ENCODE peak calls at places on chromosomes 11 and 22, in eight cellular contexts. N is AG09309, E is endodermal cell, V is lower lobe of right lung, A is H9, H is uterus, Z is HL-60, X is cardiac muscle cell. P is an unnamed sample.

GRCh38 chr11:67289226-67289650 is at the start of gene ANKRD13D:
- DNase-seq in N (no peak), E (peak), V (peak), A (no peak), H (no peak), Z (peak), X (no peak), P (no peak)

GRCh38 chr11:46178542-46178941 is 57.3 kb upstream of the PHF21A start:
- DNase-seq in N (no peak), E (no peak), V (no peak), A (no peak), H (no peak), Z (no peak), X (no peak), P (no peak)

GRCh38 chr11:2816941-2817421 is 68.6 kb downstream of the CDKN1C start:
- DNase-seq in N (peak), E (no peak), V (peak), A (no peak), H (peak), Z (no peak), X (no peak), P (peak)

GRCh38 chr11:67409781-67410368 is 5.6 kb upstream of the CARNS1 start:
- DNase-seq in N (no peak), E (peak), V (no peak), A (peak), H (no peak), Z (no peak), X (peak), P (no peak)

GRCh38 chr11:58938398-58938797 is 890 bp upstream of the GLYATL1 start:
- DNase-seq in N (no peak), E (no peak), V (no peak), A (no peak), H (no peak), Z (no peak), X (no peak), P (no peak)

GRCh38 chr22:31055322-31056159 is 25.6 kb upstream of the SMTN start:
- DNase-seq in N (peak), E (peak), V (peak), A (peak), H (peak), Z (no peak), X (peak), P (peak)

GRCh38 chr22:20607157-20607907 is 99.9 kb downstream of the MED15 start:
- DNase-seq in N (no peak), E (peak), V (peak), A (peak), H (no peak), Z (no peak), X (peak), P (peak)

GRCh38 chr11:844693-845644 is 2.3 kb downstream of the TSPAN4 start:
- DNase-seq in N (peak), E (peak), V (peak), A (peak), H (peak), Z (no peak), X (peak), P (no peak)

GRCh38 chr11:57349491-57350274 is 11.5 kb downstream of the P2RX3 start:
- DNase-seq in N (no peak), E (peak), V (peak), A (peak), H (peak), Z (no peak), X (peak), P (no peak)

GRCh38 chr11:111429066-111429506 is 50.0 kb upstream of the POU2AF1 start:
- DNase-seq in N (no peak), E (peak), V (no peak), A (peak), H (peak), Z (peak), X (no peak), P (no peak)

GRCh38 chr11:105443623-105444022 is 166.2 kb upstream of the GRIA4 start:
- DNase-seq in N (no peak), E (no peak), V (no peak), A (no peak), H (no peak), Z (no peak), X (no peak), P (no peak)

GRCh38 chr22:47357086-47357485 is 594.6 kb downstream of the TBC1D22A start:
- DNase-seq in N (no peak), E (no peak), V (no peak), A (no peak), H (no peak), Z (no peak), X (no peak), P (no peak)

GRCh38 chr11:4454031-4454430 is 4.9 kb downstream of the OR52K2 start:
- DNase-seq in N (no peak), E (no peak), V (no peak), A (no peak), H (no peak), Z (peak), X (no peak), P (no peak)

GRCh38 chr11:34656062-34656720 is 35.3 kb downstream of the EHF start:
- DNase-seq in N (no peak), E (no peak), V (no peak), A (no peak), H (no peak), Z (no peak), X (no peak), P (no peak)

GRCh38 chr11:128420943-128421342 is 166.4 kb downstream of the ETS1 start:
- DNase-seq in N (peak), E (no peak), V (no peak), A (no peak), H (peak), Z (no peak), X (no peak), P (no peak)

GRCh38 chr11:73281201-73281741 is 9.1 kb downstream of the P2RY6 start:
- DNase-seq in N (no peak), E (no peak), V (no peak), A (no peak), H (no peak), Z (no peak), X (no peak), P (no peak)

GRCh38 chr11:9025101-9025850 is 21.5 kb upstream of the NRIP3 start:
- DNase-seq in N (no peak), E (no peak), V (no peak), A (no peak), H (no peak), Z (no peak), X (no peak), P (no peak)

GRCh38 chr11:119434531-119435330 is 11.8 kb upstream of the THY1 start:
- DNase-seq in N (no peak), E (no peak), V (no peak), A (no peak), H (no peak), Z (no peak), X (no peak), P (no peak)

GRCh38 chr11:74909363-74909762 is 39.5 kb downstream of the XRRA1 start:
- DNase-seq in N (no peak), E (no peak), V (no peak), A (no peak), H (no peak), Z (no peak), X (no peak), P (no peak)

GRCh38 chr11:74010306-74010981 is 1.6 kb upstream of the UCP3 start:
- DNase-seq in N (no peak), E (no peak), V (no peak), A (no peak), H (no peak), Z (no peak), X (peak), P (no peak)

GRCh38 chr11:28009383-28009782 is 98.6 kb downstream of the KIF18A start:
- DNase-seq in N (peak), E (no peak), V (no peak), A (no peak), H (no peak), Z (no peak), X (no peak), P (no peak)

GRCh38 chr22:46806789-46807188 is 44.3 kb downstream of the TBC1D22A start:
- DNase-seq in N (no peak), E (peak), V (no peak), A (no peak), H (no peak), Z (no peak), X (no peak), P (no peak)

GRCh38 chr11:110130642-110131238 is 37.5 kb downstream of the ZC3H12C start:
- DNase-seq in N (no peak), E (peak), V (no peak), A (peak), H (no peak), Z (no peak), X (peak), P (no peak)

GRCh38 chr11:20670932-20671403 is 1.6 kb downstream of the NELL1 start:
- DNase-seq in N (no peak), E (peak), V (no peak), A (peak), H (no peak), Z (no peak), X (no peak), P (no peak)

GRCh38 chr22:29951675-29952413 is 68.9 kb downstream of the MTMR3 start:
- DNase-seq in N (no peak), E (no peak), V (no peak), A (no peak), H (no peak), Z (no peak), X (no peak), P (no peak)

GRCh38 chr11:15594607-15595006 is 479.9 kb downstream of the INSC start:
- DNase-seq in N (no peak), E (peak), V (no peak), A (peak), H (no peak), Z (no peak), X (no peak), P (no peak)

GRCh38 chr22:36107436-36107835 is 53.1 kb downstream of the APOL3 start:
- DNase-seq in N (no peak), E (no peak), V (no peak), A (no peak), H (no peak), Z (no peak), X (no peak), P (peak)

GRCh38 chr11:46367244-46367915 is 14.1 kb upstream of the MDK start:
- DNase-seq in N (no peak), E (peak), V (peak), A (peak), H (peak), Z (peak), X (peak), P (no peak)

GRCh38 chr11:22163394-22163797 is 29.5 kb upstream of the ANO5 start:
- DNase-seq in N (no peak), E (no peak), V (peak), A (no peak), H (no peak), Z (peak), X (no peak), P (no peak)

GRCh38 chr11:20474951-20475517 is 87.5 kb downstream of the PRMT3 start:
- DNase-seq in N (no peak), E (no peak), V (no peak), A (no peak), H (no peak), Z (peak), X (no peak), P (no peak)

GRCh38 chr22:47850644-47851151 is 1088.2 kb downstream of the TBC1D22A start:
- DNase-seq in N (no peak), E (no peak), V (no peak), A (no peak), H (no peak), Z (no peak), X (no peak), P (no peak)

GRCh38 chr11:113048820-113049555 is 87.8 kb downstream of the NCAM1 start:
- DNase-seq in N (peak), E (no peak), V (no peak), A (no peak), H (no peak), Z (no peak), X (no peak), P (no peak)

GRCh38 chr11:57761301-57762234 is at the start of gene CTNND1:
- DNase-seq in N (peak), E (peak), V (peak), A (peak), H (peak), Z (no peak), X (peak), P (no peak)

GRCh38 chr11:46677991-46678740 is 22.3 kb downstream of the ARHGAP1 start:
- DNase-seq in N (no peak), E (peak), V (no peak), A (no peak), H (no peak), Z (no peak), X (no peak), P (peak)

GRCh38 chr11:64258946-64259532 is 7.7 kb downstream of the PLCB3 start:
- DNase-seq in N (no peak), E (no peak), V (no peak), A (no peak), H (no peak), Z (no peak), X (no peak), P (no peak)

GRCh38 chr11:78420796-78421209 is 3.2 kb upstream of the GAB2 start:
- DNase-seq in N (no peak), E (no peak), V (peak), A (no peak), H (peak), Z (peak), X (peak), P (no peak)

GRCh38 chr11:120034881-120035620 is 102.9 kb downstream of the TRIM29 start:
- DNase-seq in N (no peak), E (peak), V (no peak), A (no peak), H (no peak), Z (no peak), X (no peak), P (no peak)

GRCh38 chr11:32006799-32007388 is 84.0 kb upstream of the RCN1 start:
- DNase-seq in N (peak), E (peak), V (no peak), A (peak), H (no peak), Z (peak), X (peak), P (no peak)

DNA sequence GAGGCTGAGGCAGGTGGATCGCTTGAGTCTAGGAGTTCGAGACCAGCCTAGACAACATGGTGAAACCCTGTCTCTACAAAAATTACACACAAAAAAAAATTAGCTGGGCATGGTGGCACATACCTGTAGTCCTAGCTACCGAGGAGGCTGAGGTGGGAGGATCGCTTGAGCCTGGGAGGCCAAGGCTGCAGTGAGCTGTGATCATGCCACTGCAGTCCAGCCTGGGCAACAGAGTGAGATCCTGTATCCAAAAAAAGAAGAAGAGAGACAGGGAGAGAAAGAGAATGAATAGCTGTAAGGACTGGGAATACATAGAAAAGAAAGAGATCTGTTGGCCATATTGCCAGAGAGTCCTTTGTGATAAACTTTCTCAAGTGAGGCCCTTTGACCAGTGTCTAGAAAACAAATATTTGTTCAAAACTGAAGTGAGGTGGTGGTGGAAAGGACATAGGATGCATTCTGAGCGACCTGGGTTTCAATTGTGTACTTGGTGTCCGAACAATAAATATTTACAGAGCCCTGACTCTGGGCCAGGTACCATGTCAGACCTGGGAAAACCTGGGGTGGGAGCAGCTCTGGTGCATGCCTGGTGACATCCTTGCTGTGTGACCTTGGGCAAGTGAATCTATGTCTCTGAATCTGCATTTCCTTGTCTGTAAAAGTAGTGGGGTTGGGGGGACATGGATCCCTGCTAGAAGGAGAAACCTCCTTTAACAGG is 89.6 kb upstream of the CRYBB3 start:
- DNase-seq in N (no peak), E (no peak), V (no peak), A (no peak), H (no peak), Z (no peak), X (no peak), P (no peak)
- TF ChIP-seq CTCF in N (no peak), E (no peak), V (no peak), A (no peak), H (no peak), Z (no peak), X (no peak), P (no peak)

GRCh38 chr11:13834463-13834862 is 128.1 kb upstream of the SPON1 start:
- DNase-seq in N (no peak), E (peak), V (no peak), A (peak), H (no peak), Z (no peak), X (peak), P (no peak)
- TF ChIP-seq CTCF in N (peak), E (peak), V (peak), A (peak), H (no peak), Z (peak), X (peak), P (peak)

DNA sequence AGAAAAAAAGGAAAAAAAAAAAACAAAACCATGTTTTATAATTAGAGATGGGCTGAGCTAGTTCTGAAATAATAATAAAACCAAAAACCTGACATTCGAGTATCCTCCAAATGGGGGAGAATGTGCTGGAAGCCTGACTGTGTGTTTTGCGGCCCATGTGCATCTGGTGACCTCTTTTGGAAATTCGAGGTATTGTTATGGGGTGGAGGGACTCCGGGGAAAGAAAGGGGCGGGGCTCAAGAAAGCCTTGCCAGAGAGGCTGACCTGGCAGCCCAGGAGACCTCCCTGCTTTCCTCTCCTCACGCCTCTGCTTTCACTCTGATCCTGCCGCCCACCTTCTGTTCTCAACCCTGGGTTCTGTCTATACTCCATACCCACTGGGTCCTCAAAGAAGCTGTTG is 72.9 kb downstream of the CTTN start:
- DNase-seq in N (no peak), E (peak), V (no peak), A (peak), H (no peak), Z (peak), X (peak), P (no peak)
- TF ChIP-seq CTCF in N (no peak), E (peak), V (peak), A (peak), H (no peak), Z (no peak), X (peak), P (peak)

DNA sequence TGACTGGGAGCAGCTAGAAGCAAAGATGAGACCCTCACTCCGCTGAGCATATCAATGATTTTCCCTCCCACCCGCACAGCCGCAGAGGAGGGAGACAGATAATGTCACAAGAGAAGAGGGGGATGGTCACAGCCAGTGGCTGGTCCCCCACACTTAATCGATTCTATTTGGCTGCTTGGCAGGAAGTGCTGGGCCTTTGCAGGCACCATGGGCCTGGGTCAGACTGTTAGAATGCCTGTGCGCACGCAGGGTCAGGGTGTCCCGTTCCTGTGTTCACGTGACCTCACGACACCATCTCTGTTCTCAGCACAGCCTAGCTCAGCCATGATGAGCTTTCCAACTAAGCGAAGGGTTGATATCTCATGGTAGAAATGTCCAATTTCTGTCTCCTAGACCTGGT is 107.0 kb downstream of the MYO18B start:
- DNase-seq in N (no peak), E (no peak), V (no peak), A (no peak), H (no peak), Z (no peak), X (no peak), P (no peak)
- TF ChIP-seq CTCF in N (no peak), E (no peak), V (no peak), A (no peak), H (no peak), Z (no peak), X (no peak), P (no peak)

DNA sequence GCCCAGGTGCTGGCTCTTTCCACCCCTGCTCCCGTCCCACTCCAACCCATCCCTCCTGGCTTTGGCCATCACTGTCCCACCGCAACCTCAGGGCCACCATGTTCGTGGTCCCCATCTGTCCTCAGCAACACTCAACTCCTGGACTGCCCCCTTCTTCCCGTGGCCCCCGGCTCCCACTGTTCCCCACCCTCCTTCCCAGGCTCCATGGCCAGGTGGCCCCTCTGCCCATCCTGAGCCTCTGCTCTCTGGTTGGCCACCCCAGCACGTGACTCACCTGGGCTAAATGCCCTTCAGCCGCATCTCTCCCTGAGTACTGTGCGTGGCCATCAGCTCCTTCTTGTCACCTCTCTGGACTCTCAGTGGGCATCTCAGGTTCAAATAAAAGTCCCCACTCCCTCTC is 41.6 kb upstream of the PHF21B start:
- DNase-seq in N (no peak), E (no peak), V (no peak), A (no peak), H (no peak), Z (no peak), X (no peak), P (peak)
- TF ChIP-seq CTCF in N (no peak), E (no peak), V (no peak), A (no peak), H (no peak), Z (no peak), X (no peak), P (no peak)

GRCh38 chr22:42170946-42171345 is 40.3 kb upstream of the CYP2D6 start:
- DNase-seq in N (no peak), E (no peak), V (no peak), A (no peak), H (no peak), Z (no peak), X (no peak), P (no peak)

GRCh38 chr22:42171417-42171816 is 40.8 kb upstream of the CYP2D6 start:
- DNase-seq in N (no peak), E (peak), V (no peak), A (no peak), H (no peak), Z (no peak), X (no peak), P (no peak)

GRCh38 chr22:42168476-42168875 is 37.9 kb upstream of the CYP2D6 start:
- DNase-seq in N (no peak), E (no peak), V (no peak), A (no peak), H (no peak), Z (no peak), X (no peak), P (no peak)

GRCh38 chr22:42167066-42167465 is 36.5 kb upstream of the CYP2D6 start:
- DNase-seq in N (no peak), E (no peak), V (no peak), A (no peak), H (no peak), Z (no peak), X (peak), P (no peak)

DNA sequence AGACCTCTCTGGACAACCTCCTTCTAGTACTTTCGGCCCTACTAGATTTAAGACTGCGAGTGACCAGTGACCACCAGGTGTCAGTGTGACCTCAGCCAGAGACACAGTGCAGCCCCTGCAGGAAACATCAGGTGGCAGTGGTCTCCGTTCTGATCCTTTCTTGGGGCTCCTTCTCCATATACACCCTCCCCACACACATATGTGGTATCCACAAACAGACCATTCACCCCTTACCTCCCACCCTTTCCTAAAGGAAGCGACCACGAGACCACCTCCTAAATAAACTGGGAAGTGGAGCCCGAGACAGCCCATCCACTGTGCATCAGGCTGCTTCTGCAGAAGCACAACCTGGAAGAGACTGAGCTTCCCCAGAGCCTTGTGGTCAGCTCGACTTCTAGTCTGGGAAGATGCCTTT is 38.5 kb upstream of the CYP2D6 start:
- DNase-seq in N (peak), E (peak), V (no peak), A (peak), H (peak), Z (peak), X (peak), P (no peak)
- TF ChIP-seq CTCF in N (peak), E (peak), V (peak), A (peak), H (peak), Z (peak), X (peak), P (peak)

GRCh38 chr11:17972987-17973386 is 39.9 kb downstream of the SERGEF start:
- DNase-seq in N (peak), E (peak), V (no peak), A (peak), H (peak), Z (peak), X (peak), P (no peak)
- TF ChIP-seq CTCF in N (peak), E (peak), V (peak), A (peak), H (peak), Z (peak), X (peak), P (peak)

P was measured in chondrocyte.